ENCODE peak calls at places on chromosomes 1 and 21, in ten cellular contexts. One of them, this sample, is unnamed.

GRCh38 chr1:85615536-85615935 is 35.0 kb downstream of the CCN1 start:
- DNase-seq in heart right ventricle: no peak
- DNase-seq in OCI-LY7: no peak
- DNase-seq in heart left ventricle: no peak
- DNase-seq in colonic mucosa: no peak
- DNase-seq in astrocyte of the spinal cord: no peak
- DNase-seq in testis: no peak
- DNase-seq in IMR-90: no peak
- DNase-seq in endodermal cell: no peak
- DNase-seq in fibroblast of lung: peak; percentile 27
- DNase-seq in this sample: no peak

GRCh38 chr1:60809204-60809985 is 273.0 kb upstream of the NFIA start:
- DNase-seq in heart right ventricle: no peak
- DNase-seq in OCI-LY7: no peak
- DNase-seq in heart left ventricle: no peak
- DNase-seq in colonic mucosa: no peak
- DNase-seq in astrocyte of the spinal cord: no peak
- DNase-seq in testis: no peak
- DNase-seq in IMR-90: peak; percentile 0
- DNase-seq in endodermal cell: no peak
- DNase-seq in fibroblast of lung: no peak
- DNase-seq in this sample: peak; percentile 75

GRCh38 chr1:224253721-224254120 is 70.7 kb downstream of the DEGS1 start:
- DNase-seq in heart right ventricle: no peak
- DNase-seq in OCI-LY7: no peak
- DNase-seq in heart left ventricle: no peak
- DNase-seq in colonic mucosa: no peak
- DNase-seq in astrocyte of the spinal cord: peak; percentile 44
- DNase-seq in testis: no peak
- DNase-seq in IMR-90: peak; percentile 27
- DNase-seq in endodermal cell: no peak
- DNase-seq in fibroblast of lung: no peak
- DNase-seq in this sample: no peak

GRCh38 chr1:33122483-33123170 is 41.7 kb downstream of the AZIN2 start:
- DNase-seq in heart right ventricle: no peak
- DNase-seq in OCI-LY7: no peak
- DNase-seq in heart left ventricle: no peak
- DNase-seq in colonic mucosa: no peak
- DNase-seq in astrocyte of the spinal cord: no peak
- DNase-seq in testis: peak; percentile 9
- DNase-seq in IMR-90: no peak
- DNase-seq in endodermal cell: peak; percentile 24
- DNase-seq in fibroblast of lung: no peak
- DNase-seq in this sample: no peak

GRCh38 chr1:201790261-201790660 is 38.7 kb upstream of the IPO9 start:
- DNase-seq in heart right ventricle: no peak
- DNase-seq in OCI-LY7: no peak
- DNase-seq in heart left ventricle: no peak
- DNase-seq in colonic mucosa: no peak
- DNase-seq in astrocyte of the spinal cord: peak; percentile 61
- DNase-seq in testis: no peak
- DNase-seq in IMR-90: peak; percentile 63
- DNase-seq in endodermal cell: no peak
- DNase-seq in fibroblast of lung: peak; percentile 60
- DNase-seq in this sample: no peak

GRCh38 chr1:161420763-161421455 is 53.2 kb upstream of the CFAP126 start:
- DNase-seq in heart right ventricle: no peak
- DNase-seq in OCI-LY7: peak; percentile 57
- DNase-seq in heart left ventricle: no peak
- DNase-seq in colonic mucosa: no peak
- DNase-seq in astrocyte of the spinal cord: no peak
- DNase-seq in testis: no peak
- DNase-seq in IMR-90: peak; percentile 3
- DNase-seq in endodermal cell: peak; percentile 83
- DNase-seq in fibroblast of lung: peak; percentile 2
- DNase-seq in this sample: no peak

GRCh38 chr21:27248791-27249190 is 281.9 kb upstream of the ADAMTS5 start:
- DNase-seq in heart right ventricle: no peak
- DNase-seq in OCI-LY7: no peak
- DNase-seq in heart left ventricle: no peak
- DNase-seq in colonic mucosa: no peak
- DNase-seq in astrocyte of the spinal cord: peak; percentile 25
- DNase-seq in testis: no peak
- DNase-seq in IMR-90: peak; percentile 60
- DNase-seq in endodermal cell: no peak
- DNase-seq in fibroblast of lung: peak; percentile 89
- DNase-seq in this sample: peak; percentile 54

GRCh38 chr21:28454978-28455600 is 537.6 kb downstream of the LTN1 start:
- DNase-seq in heart right ventricle: no peak
- DNase-seq in OCI-LY7: no peak
- DNase-seq in heart left ventricle: no peak
- DNase-seq in colonic mucosa: no peak
- DNase-seq in astrocyte of the spinal cord: peak; percentile 71
- DNase-seq in testis: no peak
- DNase-seq in IMR-90: peak; percentile 44
- DNase-seq in endodermal cell: no peak
- DNase-seq in fibroblast of lung: no peak
- DNase-seq in this sample: no peak

GRCh38 chr1:107750364-107750959 is 214.5 kb downstream of the VAV3 start:
- DNase-seq in heart right ventricle: peak; percentile 15
- DNase-seq in OCI-LY7: peak; percentile 78
- DNase-seq in heart left ventricle: peak; percentile 13
- DNase-seq in colonic mucosa: peak; percentile 82
- DNase-seq in astrocyte of the spinal cord: peak; percentile 68
- DNase-seq in testis: peak; percentile 79
- DNase-seq in IMR-90: peak; percentile 43
- DNase-seq in endodermal cell: peak; percentile 89
- DNase-seq in fibroblast of lung: peak; percentile 80
- DNase-seq in this sample: peak; percentile 18

GRCh38 chr1:229452956-229453801 is 19.3 kb upstream of the ACTA1 start:
- DNase-seq in heart right ventricle: no peak
- DNase-seq in OCI-LY7: peak; percentile 7
- DNase-seq in heart left ventricle: no peak
- DNase-seq in colonic mucosa: no peak
- DNase-seq in astrocyte of the spinal cord: peak; percentile 24
- DNase-seq in testis: no peak
- DNase-seq in IMR-90: peak; percentile 50
- DNase-seq in endodermal cell: no peak
- DNase-seq in fibroblast of lung: peak; percentile 46
- DNase-seq in this sample: no peak

GRCh38 chr1:56877973-56878372 is 23.4 kb downstream of the C8A start:
- DNase-seq in heart right ventricle: peak; percentile 19
- DNase-seq in OCI-LY7: no peak
- DNase-seq in heart left ventricle: peak; percentile 22
- DNase-seq in colonic mucosa: no peak
- DNase-seq in astrocyte of the spinal cord: no peak
- DNase-seq in testis: no peak
- DNase-seq in IMR-90: peak; percentile 18
- DNase-seq in endodermal cell: no peak
- DNase-seq in fibroblast of lung: peak; percentile 13
- DNase-seq in this sample: no peak

GRCh38 chr1:151713874-151714273 is 2.7 kb downstream of the CELF3 start:
- DNase-seq in heart right ventricle: no peak
- DNase-seq in OCI-LY7: no peak
- DNase-seq in heart left ventricle: no peak
- DNase-seq in colonic mucosa: no peak
- DNase-seq in astrocyte of the spinal cord: no peak
- DNase-seq in testis: no peak
- DNase-seq in IMR-90: no peak
- DNase-seq in endodermal cell: no peak
- DNase-seq in fibroblast of lung: no peak
- DNase-seq in this sample: no peak

GRCh38 chr21:41868062-41868710 is 11.0 kb downstream of the PRDM15 start:
- DNase-seq in heart right ventricle: no peak
- DNase-seq in OCI-LY7: peak; percentile 96
- DNase-seq in heart left ventricle: no peak
- DNase-seq in colonic mucosa: no peak
- DNase-seq in astrocyte of the spinal cord: peak; percentile 20
- DNase-seq in testis: no peak
- DNase-seq in IMR-90: peak; percentile 12
- DNase-seq in endodermal cell: no peak
- DNase-seq in fibroblast of lung: no peak
- DNase-seq in this sample: no peak

GRCh38 chr1:58755468-58755872 is 28.4 kb downstream of the JUN start:
- DNase-seq in heart right ventricle: peak; percentile 61
- DNase-seq in OCI-LY7: peak; percentile 18
- DNase-seq in heart left ventricle: peak; percentile 62
- DNase-seq in colonic mucosa: peak; percentile 50
- DNase-seq in astrocyte of the spinal cord: peak; percentile 99
- DNase-seq in testis: peak; percentile 23
- DNase-seq in IMR-90: peak; percentile 100
- DNase-seq in endodermal cell: no peak
- DNase-seq in fibroblast of lung: peak; percentile 99
- DNase-seq in this sample: peak; percentile 93

GRCh38 chr21:17461014-17461413 is 51.8 kb upstream of the CXADR start:
- DNase-seq in heart right ventricle: peak; percentile 69
- DNase-seq in OCI-LY7: no peak
- DNase-seq in heart left ventricle: peak; percentile 68
- DNase-seq in colonic mucosa: peak; percentile 30
- DNase-seq in astrocyte of the spinal cord: peak; percentile 81
- DNase-seq in testis: peak; percentile 40
- DNase-seq in IMR-90: peak; percentile 92
- DNase-seq in endodermal cell: no peak
- DNase-seq in fibroblast of lung: peak; percentile 93
- DNase-seq in this sample: peak; percentile 83

GRCh38 chr1:15621975-15622374 is 4.7 kb downstream of the DDI2 start:
- DNase-seq in heart right ventricle: no peak
- DNase-seq in OCI-LY7: no peak
- DNase-seq in heart left ventricle: no peak
- DNase-seq in colonic mucosa: no peak
- DNase-seq in astrocyte of the spinal cord: no peak
- DNase-seq in testis: no peak
- DNase-seq in IMR-90: no peak
- DNase-seq in endodermal cell: no peak
- DNase-seq in fibroblast of lung: peak; percentile 63
- DNase-seq in this sample: no peak

GRCh38 chr1:35192853-35193664 is at the start of gene SFPQ:
- DNase-seq in heart right ventricle: peak; percentile 98
- DNase-seq in OCI-LY7: peak; percentile 98
- DNase-seq in heart left ventricle: peak; percentile 97
- DNase-seq in colonic mucosa: peak; percentile 97
- DNase-seq in astrocyte of the spinal cord: peak; percentile 100
- DNase-seq in testis: peak; percentile 99
- DNase-seq in IMR-90: peak; percentile 99
- DNase-seq in endodermal cell: peak; percentile 99
- DNase-seq in fibroblast of lung: peak; percentile 100
- DNase-seq in this sample: peak; percentile 98

GRCh38 chr1:2629627-2630497 is 3.0 kb downstream of the MMEL1 start:
- DNase-seq in heart right ventricle: no peak
- DNase-seq in OCI-LY7: no peak
- DNase-seq in heart left ventricle: no peak
- DNase-seq in colonic mucosa: no peak
- DNase-seq in astrocyte of the spinal cord: no peak
- DNase-seq in testis: no peak
- DNase-seq in IMR-90: no peak
- DNase-seq in endodermal cell: peak; percentile 51
- DNase-seq in fibroblast of lung: no peak
- DNase-seq in this sample: no peak
- H3K4me3 ChIP-seq in heart right ventricle: no peak overlapping the region
- H3K4me3 ChIP-seq in OCI-LY7: no peak overlapping the region
- H3K4me3 ChIP-seq in heart left ventricle: no peak overlapping the region
- H3K4me3 ChIP-seq in colonic mucosa: no peak overlapping the region
- H3K4me3 ChIP-seq in astrocyte of the spinal cord: no peak overlapping the region
- H3K4me3 ChIP-seq in testis: no peak overlapping the region
- H3K4me3 ChIP-seq in IMR-90: no peak overlapping the region
- H3K4me3 ChIP-seq in endodermal cell: no peak overlapping the region
- H3K4me3 ChIP-seq in fibroblast of lung: no peak overlapping the region
- H3K4me3 ChIP-seq in this sample: no peak overlapping the region

DNA sequence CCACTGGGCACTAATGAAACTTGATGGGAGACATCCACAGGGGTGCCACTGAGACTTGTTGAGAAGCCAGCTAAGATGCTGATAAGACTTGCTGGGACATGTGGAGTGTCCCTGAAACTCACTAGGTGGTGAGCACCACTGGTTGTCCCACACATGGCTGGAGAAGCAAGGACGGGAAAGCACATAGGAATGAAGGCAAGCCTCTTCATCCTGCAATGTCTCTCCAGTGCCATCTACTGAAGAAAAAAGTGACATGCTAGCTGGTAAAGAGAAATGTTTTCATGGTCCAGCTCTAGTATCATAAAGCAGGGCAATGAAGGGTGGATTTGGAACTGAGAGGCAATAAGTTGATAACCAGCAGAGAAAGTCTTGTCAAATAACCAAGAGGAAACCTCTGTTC is 283.0 kb downstream of the PAPPA2 start:
- DNase-seq in heart right ventricle: no peak
- DNase-seq in OCI-LY7: no peak
- DNase-seq in heart left ventricle: no peak
- DNase-seq in colonic mucosa: no peak
- DNase-seq in astrocyte of the spinal cord: no peak
- DNase-seq in testis: no peak
- DNase-seq in IMR-90: no peak
- DNase-seq in endodermal cell: no peak
- DNase-seq in fibroblast of lung: no peak
- DNase-seq in this sample: no peak
- TF ChIP-seq CTCF in heart right ventricle: no peak
- TF ChIP-seq CTCF in OCI-LY7: peak; percentile 32
- TF ChIP-seq CTCF in heart left ventricle: no peak
- TF ChIP-seq CTCF in colonic mucosa: no peak
- TF ChIP-seq CTCF in astrocyte of the spinal cord: no peak
- TF ChIP-seq CTCF in testis: no peak
- TF ChIP-seq CTCF in IMR-90: no peak
- TF ChIP-seq CTCF in endodermal cell: peak; percentile 57
- TF ChIP-seq CTCF in fibroblast of lung: peak; percentile 8
- TF ChIP-seq CTCF in this sample: peak; percentile 22

DNA sequence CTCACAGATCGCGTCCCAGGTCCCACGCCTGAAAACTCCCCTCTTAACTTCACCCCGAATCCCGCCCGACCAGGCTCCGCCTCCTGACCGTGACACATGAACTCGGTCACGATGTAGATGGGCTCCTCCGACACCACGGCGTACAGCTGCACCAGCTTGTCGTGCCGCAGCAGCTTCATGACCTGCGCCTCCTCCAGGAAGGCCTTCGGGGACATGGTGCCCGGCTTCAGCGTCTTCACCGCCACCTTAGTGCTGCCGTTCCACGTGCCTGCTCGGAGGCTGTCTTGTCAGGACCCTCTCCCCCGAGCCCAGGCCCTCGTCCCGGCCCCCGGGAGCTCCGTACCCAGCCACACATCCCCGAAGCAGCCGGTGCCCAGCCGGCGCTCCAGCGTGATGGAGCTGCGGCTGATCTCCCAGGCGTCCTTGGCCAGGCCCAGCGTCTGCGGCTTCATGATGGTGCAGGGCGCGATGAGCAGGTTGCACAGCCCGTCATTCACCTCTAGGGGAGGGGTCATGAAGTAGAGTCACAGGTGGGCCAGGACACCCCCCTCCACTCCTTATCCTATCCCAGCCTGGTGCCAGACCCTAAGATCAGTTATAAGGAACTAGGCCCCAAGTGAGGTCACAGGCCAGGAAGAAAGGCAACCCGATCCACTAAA is 11.5 kb upstream of the AHDC1 start:
- DNase-seq in heart right ventricle: no peak
- DNase-seq in OCI-LY7: no peak
- DNase-seq in heart left ventricle: no peak
- DNase-seq in colonic mucosa: no peak
- DNase-seq in astrocyte of the spinal cord: no peak
- DNase-seq in testis: no peak
- DNase-seq in IMR-90: no peak
- DNase-seq in endodermal cell: peak; percentile 73
- DNase-seq in fibroblast of lung: no peak
- DNase-seq in this sample: no peak
- H3K4me3 ChIP-seq in heart right ventricle: no peak overlapping the region
- H3K4me3 ChIP-seq in OCI-LY7: no peak overlapping the region
- H3K4me3 ChIP-seq in heart left ventricle: no peak overlapping the region
- H3K4me3 ChIP-seq in colonic mucosa: no peak overlapping the region
- H3K4me3 ChIP-seq in astrocyte of the spinal cord: no peak overlapping the region
- H3K4me3 ChIP-seq in testis: no peak overlapping the region
- H3K4me3 ChIP-seq in IMR-90: no peak overlapping the region
- H3K4me3 ChIP-seq in endodermal cell: peak overlapping the region; percentile 60
- H3K4me3 ChIP-seq in fibroblast of lung: no peak overlapping the region
- H3K4me3 ChIP-seq in this sample: no peak overlapping the region

GRCh38 chr1:46718727-46719622 is at the start of gene EFCAB14:
- DNase-seq in heart right ventricle: peak; percentile 95
- DNase-seq in OCI-LY7: peak; percentile 99
- DNase-seq in heart left ventricle: peak; percentile 95
- DNase-seq in colonic mucosa: peak; percentile 99
- DNase-seq in astrocyte of the spinal cord: peak; percentile 93
- DNase-seq in testis: peak; percentile 96
- DNase-seq in IMR-90: peak; percentile 85
- DNase-seq in endodermal cell: peak; percentile 99
- DNase-seq in fibroblast of lung: peak; percentile 88
- DNase-seq in this sample: peak; percentile 85
- TF ChIP-seq CTCF in heart right ventricle: no peak
- TF ChIP-seq CTCF in OCI-LY7: no peak
- TF ChIP-seq CTCF in heart left ventricle: no peak
- TF ChIP-seq CTCF in colonic mucosa: no peak
- TF ChIP-seq CTCF in astrocyte of the spinal cord: no peak
- TF ChIP-seq CTCF in testis: no peak
- TF ChIP-seq CTCF in IMR-90: no peak
- TF ChIP-seq CTCF in endodermal cell: no peak
- TF ChIP-seq CTCF in fibroblast of lung: no peak
- TF ChIP-seq CTCF in this sample: no peak

This sample was measured in retinal pigment epithelial cell.